ENCODE peak calls at places on chromosomes 3 and 15, in four cellular contexts. A is stomach, R is sigmoid colon, E is upper lobe of left lung. T is an unnamed sample.

GRCh38 chr3:188001052-188001567 is 152.8 kb upstream of the LPP start:
- DNase-seq in A (no peak), R (no peak), E (no peak), T (no peak)

GRCh38 chr3:111619833-111620232 is 24.7 kb upstream of the ZBED2 start:
- DNase-seq in A (no peak), R (no peak), E (no peak), T (no peak)

GRCh38 chr3:64000446-64001055 is 22.7 kb downstream of the PSMD6 start:
- DNase-seq in A (no peak), R (no peak), E (no peak), T (no peak)

GRCh38 chr3:151075869-151076573 is 9.4 kb upstream of the MED12L start:
- DNase-seq in A (no peak), R (no peak), E (no peak), T (no peak)

GRCh38 chr3:7504886-7505775 is 644.2 kb downstream of the GRM7 start:
- DNase-seq in A (no peak), R (no peak), E (no peak), T (no peak)

GRCh38 chr3:48555949-48556795 is 431 bp downstream of the PFKFB4 start:
- DNase-seq in A (no peak), R (no peak), E (no peak), T (no peak)

GRCh38 chr15:76460347-76460746 is 123.8 kb downstream of the ISL2 start:
- DNase-seq in A (no peak), R (no peak), E (no peak), T (no peak)

GRCh38 chr3:38348903-38349302 is 2.3 kb downstream of the XYLB start:
- DNase-seq in A (no peak), R (no peak), E (peak; percentile 54), T (no peak)

GRCh38 chr3:69009559-69010410 is 3.7 kb downstream of the EOGT start:
- DNase-seq in A (no peak), R (no peak), E (no peak), T (no peak)

GRCh38 chr3:194481525-194482195 is 5.1 kb downstream of the ATP13A3 start:
- DNase-seq in A (no peak), R (no peak), E (no peak), T (no peak)

GRCh38 chr15:80549191-80549590 is 145.0 kb downstream of the ARNT2 start:
- DNase-seq in A (no peak), R (no peak), E (no peak), T (no peak)

GRCh38 chr3:133851266-133851906 is 44.3 kb downstream of the RAB6B start:
- DNase-seq in A (no peak), R (no peak), E (no peak), T (no peak)

GRCh38 chr3:13844911-13845310 is 35.0 kb downstream of the WNT7A start:
- DNase-seq in A (no peak), R (no peak), E (no peak), T (no peak)

GRCh38 chr3:193140381-193140780 is 100.6 kb upstream of the PLAAT1 start:
- DNase-seq in A (no peak), R (no peak), E (no peak), T (no peak)

GRCh38 chr3:36911990-36912804 is 32.7 kb downstream of the TRANK1 start:
- DNase-seq in A (no peak), R (no peak), E (peak; percentile 26), T (no peak)

GRCh38 chr3:141421639-141422319 is 53.5 kb downstream of the ZBTB38 start:
- DNase-seq in A (no peak), R (no peak), E (no peak), T (no peak)

GRCh38 chr3:175075269-175075668 is 216.1 kb downstream of the NAALADL2 start:
- DNase-seq in A (no peak), R (no peak), E (no peak), T (no peak)

GRCh38 chr3:97896547-97896946 is 74.7 kb downstream of the CRYBG3 start:
- DNase-seq in A (no peak), R (no peak), E (no peak), T (no peak)

GRCh38 chr3:97896129-97896528 is 74.3 kb downstream of the CRYBG3 start:
- DNase-seq in A (no peak), R (no peak), E (no peak), T (no peak)

DNA sequence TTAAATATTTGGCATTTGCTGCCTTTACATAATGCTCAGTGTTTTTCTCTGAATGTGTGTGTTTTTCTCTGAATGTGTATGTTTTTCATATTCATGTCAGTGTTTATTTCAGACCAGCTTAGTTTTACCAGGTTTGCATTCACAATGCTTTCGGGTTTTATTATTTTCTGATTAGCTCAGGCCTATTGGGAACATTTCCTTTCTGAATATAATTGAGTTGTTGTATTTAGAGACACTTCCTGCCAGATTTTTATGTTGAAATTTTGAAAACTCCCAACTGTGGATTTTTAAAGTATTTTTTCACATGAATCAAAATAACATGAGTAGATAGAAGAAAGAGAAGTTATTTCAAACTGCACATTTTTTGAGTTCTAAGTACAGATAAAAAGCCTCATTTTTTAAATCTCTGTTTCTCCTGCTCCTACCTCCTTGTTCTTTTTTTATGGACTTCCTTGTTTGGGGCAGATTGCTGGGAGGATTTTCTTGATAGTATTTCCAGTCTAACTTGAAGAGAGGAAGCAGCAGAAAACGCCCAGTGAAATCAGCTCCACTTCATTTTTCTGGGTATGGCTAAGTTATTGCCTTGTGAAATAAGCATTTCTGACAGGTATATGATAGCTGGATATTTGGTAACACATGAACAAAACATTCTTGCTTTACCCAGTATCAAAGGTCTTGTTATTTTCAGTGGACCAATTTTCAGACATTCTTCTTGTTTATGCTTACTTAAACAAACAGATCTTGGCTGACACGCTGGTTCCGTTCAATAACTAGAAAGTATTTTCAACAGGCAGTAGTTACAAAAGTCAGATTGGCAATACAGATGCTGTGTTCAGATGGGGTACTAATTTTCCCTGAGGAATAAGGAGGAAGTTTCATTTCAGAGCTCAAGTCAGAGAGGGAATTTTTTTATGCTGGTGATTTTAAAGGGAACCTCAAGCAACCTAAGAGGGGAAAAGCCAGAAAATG is 70.6 kb downstream of the RIOX2 start:
- DNase-seq in A (no peak), R (no peak), E (no peak), T (no peak)
- H3K4me3 ChIP-seq in A (no peak overlapping the region), R (no peak overlapping the region), E (no peak overlapping the region), T (peak overlapping the region; percentile 2)

GRCh38 chr3:61924991-61925390 is 363.6 kb downstream of the PTPRG start:
- DNase-seq in A (no peak), R (no peak), E (no peak), T (no peak)

GRCh38 chr3:61922118-61922517 is 360.7 kb downstream of the PTPRG start:
- DNase-seq in A (no peak), R (no peak), E (no peak), T (no peak)

GRCh38 chr3:61925721-61926120 is 364.4 kb downstream of the PTPRG start:
- DNase-seq in A (no peak), R (no peak), E (no peak), T (no peak)

GRCh38 chr3:61926913-61927312 is 365.5 kb downstream of the PTPRG start:
- DNase-seq in A (no peak), R (no peak), E (no peak), T (no peak)

GRCh38 chr3:61924065-61924740 is 362.8 kb downstream of the PTPRG start:
- DNase-seq in A (no peak), R (no peak), E (no peak), T (no peak)
- TF ChIP-seq EP300 in A (no peak), R (no peak), E (no peak), T (no peak)

GRCh38 chr15:63135281-63135680 is 13.6 kb downstream of the LACTB start:
- DNase-seq in A (no peak), R (no peak), E (no peak), T (no peak)
- H3K4me1 ChIP-seq in A (peaks cover 23% of the 10 kb centered on the region), R (no peaks in the 10 kb centered on the region), E (peaks cover 10% of the 10 kb centered on the region), T (peaks cover 18% of the 10 kb centered on the region)

DNA sequence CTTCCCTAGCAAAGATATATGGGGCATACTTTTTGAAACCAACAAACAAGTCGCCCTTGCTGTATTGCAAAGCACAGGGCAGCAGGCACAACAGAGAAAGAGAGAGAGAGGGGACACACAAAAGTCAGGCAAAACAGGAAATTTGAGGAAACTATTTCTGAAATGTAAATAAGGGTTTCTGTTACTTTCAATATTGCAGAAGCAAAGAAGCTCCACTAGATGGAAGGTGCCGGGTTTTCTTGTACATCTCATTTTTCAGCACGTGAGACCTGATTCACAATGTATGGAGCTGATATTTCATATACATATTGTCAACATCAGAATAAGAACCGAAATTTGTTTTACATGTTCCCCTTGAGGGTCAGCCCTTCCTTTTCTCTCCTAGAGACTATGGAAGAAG is 127.4 kb downstream of the FOXP1 start:
- DNase-seq in A (no peak), R (no peak), E (no peak), T (no peak)
- H3K4me3 ChIP-seq in A (no peak overlapping the region), R (no peak overlapping the region), E (no peak overlapping the region), T (no peak overlapping the region)

DNA sequence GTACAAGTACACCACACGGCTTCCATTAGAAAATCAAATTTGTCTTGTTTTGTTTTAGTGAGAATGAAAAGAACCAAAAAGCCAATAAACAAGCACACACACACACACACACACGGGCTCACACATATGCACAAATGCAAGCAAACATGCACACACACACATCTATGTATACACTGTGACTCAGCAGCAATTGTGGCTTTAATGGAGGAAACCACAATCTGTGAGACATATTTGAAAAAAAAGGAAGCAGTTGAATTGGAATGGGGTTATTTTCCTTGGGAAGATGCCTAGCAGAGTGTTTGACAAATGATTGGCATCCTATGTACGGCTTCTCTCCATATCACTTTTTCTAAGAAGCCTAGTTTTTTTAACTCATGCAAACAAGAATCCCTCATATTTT is 201.1 kb upstream of the ARRDC4 start:
- DNase-seq in A (no peak), R (no peak), E (no peak), T (no peak)
- TF ChIP-seq EP300 in A (no peak), R (no peak), E (no peak), T (no peak)

DNA sequence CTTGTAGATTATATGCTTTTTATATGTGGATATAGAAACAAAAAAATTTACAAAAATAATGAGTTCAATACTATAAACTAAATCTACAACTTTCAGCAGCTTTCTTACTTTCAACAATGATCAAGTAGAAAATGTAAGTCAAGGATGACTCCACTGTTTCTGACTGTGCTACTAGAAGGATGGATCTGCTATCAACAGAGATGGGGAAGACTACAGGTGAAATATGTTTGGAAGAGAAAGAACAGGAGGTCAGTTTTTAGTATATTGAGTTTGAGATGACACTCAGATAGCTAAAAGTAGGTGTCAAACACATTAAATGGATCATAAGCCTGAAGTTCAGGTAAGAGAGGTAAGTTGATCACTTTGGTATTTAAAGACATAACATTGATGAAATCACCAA is 107.5 kb downstream of the TBC1D5 start:
- DNase-seq in A (no peak), R (no peak), E (no peak), T (no peak)
- H3K4me1 ChIP-seq in A (peaks cover 25% of the 10 kb centered on the region), R (peaks cover 18% of the 10 kb centered on the region), E (peaks cover 14% of the 10 kb centered on the region), T (no peaks in the 10 kb centered on the region)

T was measured in tibial nerve.